ENCODE peak calls at places on chromosome 5, in seven cellular contexts. L is type B pancreatic cell, M is brain microvascular endothelial cell, D is left colon, H is hepatic stellate cell, T is GM23248, K is right lobe of liver. G is an unnamed sample.

GRCh38 chr5:72558383-72558782 is 51.2 kb upstream of the ZNF366 start:
- DNase-seq in H (no peak), D (no peak), M (no peak), K (no peak), L (no peak), T (no peak), G (peak)

GRCh38 chr5:160463775-160464465 is 42.3 kb downstream of the PTTG1 start:
- DNase-seq in D (no peak), M (peak), T (peak), L (no peak), H (peak), K (no peak), G (peak)

GRCh38 chr5:86101966-86102365 is 515.8 kb upstream of the COX7C start:
- DNase-seq in H (no peak), D (no peak), K (no peak), T (no peak), M (no peak), L (no peak), G (no peak)

GRCh38 chr5:93574939-93575241 is 6.1 kb downstream of the NR2F1-AS1 start:
- DNase-seq in D (no peak), H (no peak), L (no peak), K (no peak), M (no peak), T (no peak), G (no peak)

GRCh38 chr5:10695759-10696543 is 65.1 kb downstream of the DAP start:
- DNase-seq in L (no peak), D (no peak), H (no peak), K (no peak), M (no peak), T (peak), G (no peak)

GRCh38 chr5:174581483-174581882 is 142.9 kb upstream of the MSX2 start:
- DNase-seq in D (peak), M (no peak), K (no peak), H (no peak), T (peak), L (no peak), G (no peak)

GRCh38 chr5:95771109-95771708 is 40.1 kb downstream of the RHOBTB3 start:
- DNase-seq in L (no peak), H (no peak), K (peak), M (no peak), T (no peak), D (no peak), G (peak)

GRCh38 chr5:69271376-69271775 is 36.7 kb downstream of the CDK7 start:
- DNase-seq in H (no peak), T (peak), K (peak), D (peak), M (peak), L (no peak), G (peak)

GRCh38 chr5:68196876-68197275 is 18.7 kb upstream of the PIK3R1 start:
- DNase-seq in D (no peak), K (no peak), H (no peak), T (no peak), L (no peak), M (no peak), G (no peak)

GRCh38 chr5:75672616-75673015 is 44.6 kb downstream of the POC5 start:
- DNase-seq in D (no peak), K (no peak), L (no peak), M (no peak), T (no peak), H (no peak), G (no peak)

GRCh38 chr5:32507738-32508434 is 63.3 kb upstream of the ZFR start:
- DNase-seq in H (peak), T (peak), D (no peak), K (no peak), M (peak), L (no peak), G (peak)

GRCh38 chr5:125463441-125464092 is 717.1 kb upstream of the ZNF608 start:
- DNase-seq in D (no peak), K (no peak), T (peak), M (no peak), H (no peak), L (no peak), G (no peak)

GRCh38 chr5:14105717-14106435 is 37.3 kb upstream of the TRIO start:
- DNase-seq in H (peak), D (no peak), M (peak), L (no peak), K (no peak), T (peak), G (peak)

GRCh38 chr5:38871790-38872551 is 26.2 kb downstream of the OSMR start:
- DNase-seq in H (peak), D (no peak), L (no peak), M (peak), K (no peak), T (peak), G (peak)

GRCh38 chr5:173320259-173320658 is 8.0 kb downstream of the STC2 start:
- DNase-seq in L (peak), T (peak), H (no peak), M (no peak), K (peak), D (peak), G (no peak)

GRCh38 chr5:53568868-53569267 is 8.4 kb downstream of the NDUFS4 start:
- DNase-seq in T (peak), H (no peak), M (no peak), D (no peak), L (no peak), K (no peak), G (no peak)

GRCh38 chr5:60576425-60576824 is 123.5 kb downstream of the DEPDC1B start:
- DNase-seq in T (no peak), D (no peak), M (no peak), H (no peak), L (no peak), K (no peak), G (no peak)

GRCh38 chr5:79800979-79801827 is 111.6 kb downstream of the CMYA5 start:
- DNase-seq in M (no peak), K (no peak), D (no peak), T (peak), H (peak), L (no peak), G (no peak)

GRCh38 chr5:111143910-111144309 is 51.8 kb downstream of the WDR36 start:
- DNase-seq in K (no peak), M (peak), T (peak), D (no peak), L (no peak), H (peak), G (peak)

GRCh38 chr5:79229357-79230174 is 6.4 kb upstream of the JMY start:
- DNase-seq in L (no peak), H (no peak), K (no peak), D (no peak), M (peak), T (peak), G (peak)

GRCh38 chr5:88778736-88779135 is 104.2 kb downstream of the MEF2C start:
- DNase-seq in K (peak), D (no peak), M (peak), H (peak), L (no peak), T (no peak), G (no peak)

GRCh38 chr5:78295035-78295961 is 800 bp upstream of the AP3B1 start:
- DNase-seq in H (peak), T (peak), D (peak), K (peak), L (no peak), M (no peak), G (peak)

GRCh38 chr5:67770431-67771025 is 445.0 kb upstream of the PIK3R1 start:
- DNase-seq in H (no peak), D (peak), K (peak), L (no peak), M (no peak), T (peak), G (peak)

GRCh38 chr5:57493034-57493433 is 10.4 kb upstream of the ACTBL2 start:
- DNase-seq in K (no peak), L (no peak), D (no peak), H (no peak), T (no peak), M (no peak), G (no peak)

GRCh38 chr5:42542106-42542505 is 118.9 kb downstream of the GHR start:
- DNase-seq in D (no peak), M (no peak), L (no peak), K (no peak), H (no peak), T (no peak), G (peak)

GRCh38 chr5:175854231-175855040 is 16.9 kb upstream of the CPLX2 start:
- DNase-seq in L (no peak), M (no peak), H (no peak), K (peak), T (no peak), D (no peak), G (no peak)

GRCh38 chr5:14004598-14005394 is 60.3 kb upstream of the DNAH5 start:
- DNase-seq in K (no peak), T (peak), L (no peak), H (no peak), M (no peak), D (no peak), G (no peak)

GRCh38 chr5:25448646-25449045 is 803.9 kb upstream of the CDH10 start:
- DNase-seq in H (no peak), T (no peak), L (no peak), D (no peak), K (no peak), M (no peak), G (no peak)

GRCh38 chr5:142561029-142561428 is 124.9 kb downstream of the FGF1 start:
- DNase-seq in L (no peak), M (no peak), K (no peak), D (no peak), H (no peak), T (no peak), G (no peak)

GRCh38 chr5:41636605-41637004 is 126.2 kb upstream of the PLCXD3 start:
- DNase-seq in L (no peak), T (peak), M (peak), D (peak), H (peak), K (no peak), G (peak)

GRCh38 chr5:171840066-171840465 is 54.4 kb downstream of the SMIM23 start:
- DNase-seq in T (no peak), K (no peak), L (no peak), H (peak), D (no peak), M (no peak), G (no peak)

GRCh38 chr5:119743927-119744326 is 114.6 kb downstream of the FAM170A start:
- DNase-seq in M (peak), K (no peak), H (peak), L (no peak), D (no peak), T (peak), G (peak)

GRCh38 chr5:77843570-77844407 is 67.7 kb upstream of the TBCA start:
- DNase-seq in T (peak), L (no peak), D (no peak), H (peak), K (no peak), M (no peak), G (no peak)

GRCh38 chr5:1185652-1186350 is 15.6 kb upstream of the SLC6A19 start:
- DNase-seq in D (peak), L (no peak), T (no peak), K (peak), M (no peak), H (no peak), G (no peak)

GRCh38 chr5:147887026-147887627 is 8.6 kb downstream of the SCGB3A2 start:
- DNase-seq in K (no peak), D (no peak), H (no peak), M (peak), T (peak), L (no peak), G (peak)

GRCh38 chr5:142465476-142465875 is 140.7 kb upstream of the SPRY4 start:
- DNase-seq in H (no peak), D (no peak), L (no peak), M (no peak), K (no peak), T (peak), G (no peak)

G was measured in epithelial cell of esophagus.